ENCODE peak calls at places on chromosome 4, in seven cellular contexts. Z, U, H, L, E, X and R are unnamed samples.

GRCh38 chr4:1043658-1044468 is 32.4 kb downstream of the FGFRL1 start:
- DNase-seq in X (peak), E (peak), H (no peak), L (peak), Z (peak), U (peak), R (no peak)

GRCh38 chr4:152081024-152081423 is 320.2 kb upstream of the GATB start:
- DNase-seq in L (no peak), X (no peak), E (no peak), U (no peak), H (no peak), Z (no peak), R (no peak)

GRCh38 chr4:98421106-98421505 is 159.9 kb downstream of the RAP1GDS1 start:
- DNase-seq in L (no peak), X (peak), Z (peak), H (no peak), E (no peak), U (no peak), R (no peak)

GRCh38 chr4:79338148-79338547 is 12.3 kb upstream of the NAA11 start:
- DNase-seq in H (no peak), Z (no peak), U (no peak), E (no peak), L (no peak), X (no peak), R (no peak)

GRCh38 chr4:15714141-15714540 is 11.3 kb downstream of the BST1 start:
- DNase-seq in U (no peak), H (no peak), X (no peak), Z (no peak), E (no peak), L (no peak), R (no peak)

GRCh38 chr4:1449833-1450741 is 43.8 kb upstream of the NKX1-1 start:
- DNase-seq in U (no peak), H (no peak), L (no peak), X (no peak), Z (no peak), E (no peak), R (no peak)

GRCh38 chr4:88522702-88523324 is 763 bp downstream of the PYURF start:
- DNase-seq in H (peak), X (peak), U (peak), E (no peak), Z (peak), L (no peak), R (no peak)

GRCh38 chr4:83370640-83370906 is 35.9 kb upstream of the HPSE start:
- DNase-seq in E (no peak), U (no peak), L (no peak), X (peak), H (no peak), Z (peak), R (no peak)

GRCh38 chr4:148443550-148444295 is 1.5 kb upstream of the NR3C2 start:
- DNase-seq in E (no peak), U (peak), Z (peak), H (peak), L (no peak), X (no peak), R (no peak)

GRCh38 chr4:148444296-148445070 is 2.3 kb upstream of the NR3C2 start:
- DNase-seq in Z (no peak), L (no peak), E (no peak), H (peak), X (no peak), U (peak), R (no peak)

GRCh38 chr4:148445903-148446261 is 3.7 kb upstream of the NR3C2 start:
- DNase-seq in H (no peak), L (no peak), E (no peak), Z (no peak), X (no peak), U (no peak), R (no peak)

GRCh38 chr4:148442830-148443549 is 776 bp upstream of the NR3C2 start:
- DNase-seq in Z (peak), X (no peak), E (no peak), H (no peak), L (no peak), U (no peak), R (no peak)

GRCh38 chr4:148445071-148445902 is 3.1 kb upstream of the NR3C2 start:
- DNase-seq in X (no peak), Z (peak), L (no peak), H (peak), E (no peak), U (peak), R (no peak)
- TF ChIP-seq CTCF in X (no peak), Z (no peak), L (no peak), H (no peak), E (no peak), U (peak), R (no peak)

DNA sequence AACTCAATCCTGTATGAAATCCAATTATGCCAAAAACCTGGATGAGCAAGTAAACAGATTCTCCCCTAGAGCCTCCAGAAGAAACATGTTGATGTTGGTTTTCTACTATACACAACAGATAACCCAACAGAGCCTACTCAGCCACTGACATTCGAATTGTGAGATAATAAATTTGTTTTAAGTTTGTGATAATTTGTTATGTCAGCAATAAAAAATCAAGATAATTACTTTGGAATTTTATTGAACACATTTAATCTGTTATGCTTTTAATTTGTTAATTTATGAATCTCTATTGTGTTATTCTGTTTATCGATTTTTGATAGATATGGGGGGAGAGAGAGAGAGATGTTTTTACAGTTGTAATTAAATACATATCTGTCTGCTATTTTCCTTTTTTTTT is 1016.1 kb upstream of the PCDH7 start:
- DNase-seq in X (no peak), Z (no peak), H (no peak), U (no peak), L (no peak), E (no peak), R (no peak)
- TF ChIP-seq CTCF in X (no peak), Z (no peak), H (no peak), U (no peak), L (no peak), E (no peak), R (no peak)

GRCh38 chr4:4852591-4853362 is 6.7 kb upstream of the MSX1 start:
- DNase-seq in E (no peak), Z (peak), X (peak), L (no peak), H (peak), U (no peak), R (no peak)
- TF ChIP-seq CTCF in E (no peak), Z (peak), X (peak), L (peak), H (no peak), U (no peak), R (no peak)

GRCh38 chr4:106370214-106370613 is 1.6 kb upstream of the GIMD1 start:
- DNase-seq in L (no peak), E (no peak), U (no peak), X (no peak), H (no peak), Z (no peak), R (no peak)

GRCh38 chr4:106367072-106367471 is 1.5 kb downstream of the GIMD1 start:
- DNase-seq in X (no peak), U (no peak), Z (no peak), H (no peak), E (no peak), L (no peak), R (no peak)

GRCh38 chr4:106371166-106371565 is 2.6 kb upstream of the GIMD1 start:
- DNase-seq in Z (no peak), U (no peak), X (no peak), H (no peak), L (no peak), E (no peak), R (no peak)

GRCh38 chr4:106368678-106369077 is at the start of gene GIMD1:
- DNase-seq in H (no peak), Z (no peak), X (no peak), U (no peak), L (no peak), E (no peak), R (no peak)

GRCh38 chr4:106369456-106370060 is 980 bp upstream of the GIMD1 start:
- DNase-seq in E (peak), Z (peak), U (no peak), H (peak), X (peak), L (peak), R (peak)
- TF ChIP-seq CTCF in E (peak), Z (peak), U (peak), H (peak), X (peak), L (peak), R (peak)

GRCh38 chr4:47482326-47482725 is 2.7 kb upstream of the ATP10D start:
- DNase-seq in L (no peak), U (no peak), E (no peak), Z (peak), H (no peak), X (peak), R (no peak)

GRCh38 chr4:47484169-47484568 is 906 bp upstream of the ATP10D start:
- DNase-seq in H (no peak), Z (no peak), E (no peak), U (no peak), X (no peak), L (no peak), R (peak)

GRCh38 chr4:47483722-47484121 is 1.4 kb upstream of the ATP10D start:
- DNase-seq in X (no peak), E (no peak), H (no peak), Z (no peak), U (no peak), L (no peak), R (no peak)

GRCh38 chr4:47486306-47486705 is 1.2 kb downstream of the ATP10D start:
- DNase-seq in H (no peak), E (no peak), U (no peak), L (no peak), X (no peak), Z (peak), R (no peak)

DNA sequence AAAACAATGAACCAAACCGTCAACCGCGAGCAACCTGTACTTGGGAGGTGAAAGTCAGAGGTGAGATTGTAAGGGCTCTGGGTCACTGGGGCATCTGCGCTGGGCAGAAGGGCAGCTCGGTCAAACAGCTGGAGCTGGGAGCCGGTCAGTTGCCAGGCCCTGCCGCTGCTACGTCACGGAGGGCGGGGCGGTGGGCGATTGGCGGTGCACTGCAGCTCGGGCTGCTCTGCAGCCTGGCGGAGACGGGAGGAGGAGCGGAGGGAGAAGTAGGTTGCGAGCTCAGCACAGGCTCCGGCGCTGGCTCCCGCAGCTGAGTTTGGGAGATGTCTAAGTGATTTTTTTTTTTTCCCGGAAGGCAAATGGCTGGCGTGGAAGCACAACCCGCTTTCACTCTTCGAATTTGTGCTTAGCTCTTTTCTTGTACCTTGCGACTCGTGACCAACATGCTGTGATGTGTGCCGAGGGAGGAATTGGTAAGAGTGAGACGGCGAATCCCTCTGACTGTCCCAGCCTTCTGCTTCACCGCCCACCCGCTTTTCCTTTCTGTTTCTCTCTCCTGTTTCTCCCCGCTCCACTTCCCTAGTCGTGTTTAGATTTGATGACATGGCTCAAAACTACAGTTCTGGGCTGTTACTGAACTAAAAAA is at the start of gene ATP10D:
- DNase-seq in L (peak), E (peak), H (peak), X (peak), U (peak), Z (peak), R (peak)
- TF ChIP-seq CTCF in L (no peak), E (no peak), H (no peak), X (peak), U (no peak), Z (peak), R (peak)

DNA sequence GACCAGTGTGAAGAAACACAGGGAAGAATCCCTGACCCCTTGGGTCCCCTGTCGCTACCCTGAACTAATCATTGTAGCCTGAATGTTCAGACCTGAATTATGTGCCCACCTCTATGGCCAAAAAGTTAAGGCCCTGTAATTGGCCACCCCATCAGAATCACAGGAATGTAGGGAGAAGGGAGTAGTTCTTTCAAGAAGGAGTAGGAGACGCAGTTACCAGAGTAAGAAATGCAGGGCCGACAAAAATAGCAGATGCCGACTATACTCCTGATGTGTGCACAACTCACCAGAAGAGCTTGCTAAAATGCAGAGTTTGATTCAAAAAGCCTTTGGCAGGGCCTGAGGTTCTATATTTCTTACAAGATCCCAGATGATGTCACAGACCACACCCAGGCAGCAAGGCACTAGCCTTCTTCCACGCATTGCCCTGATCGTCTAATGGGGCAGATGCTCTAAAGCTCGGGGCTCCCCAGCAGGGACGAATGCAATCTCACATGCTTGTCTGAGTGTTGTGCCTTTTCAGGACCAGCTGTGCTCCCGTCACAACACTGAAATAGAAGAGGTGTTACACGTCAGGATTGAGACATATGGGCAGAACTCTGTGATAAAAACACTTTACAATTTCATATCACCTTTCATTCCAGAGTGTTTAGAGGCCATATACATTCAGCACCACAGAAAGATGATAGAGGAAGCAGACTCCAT is 160.9 kb upstream of the FAM241A start:
- DNase-seq in U (no peak), E (no peak), H (no peak), L (no peak), X (no peak), Z (no peak), R (no peak)
- TF ChIP-seq CTCF in U (no peak), E (no peak), H (no peak), L (peak), X (no peak), Z (no peak), R (no peak)

DNA sequence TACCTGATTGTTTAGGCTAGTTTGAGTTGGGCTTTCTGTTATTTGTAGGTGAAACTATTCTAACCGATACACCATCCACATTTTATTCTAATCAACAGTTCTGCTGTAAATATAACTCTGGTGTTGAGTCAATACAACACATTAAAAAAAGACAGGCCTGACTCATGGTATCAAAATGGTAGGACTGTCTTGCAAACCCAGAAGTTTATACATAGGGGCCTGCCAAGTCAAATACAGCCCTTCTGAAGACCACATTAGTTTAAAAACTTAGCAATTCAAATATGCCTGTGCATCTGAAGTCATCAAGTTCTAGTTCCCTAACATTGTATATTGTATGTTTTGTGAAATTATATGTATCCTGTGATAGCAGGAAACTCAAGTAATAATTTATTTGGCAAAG is 24.4 kb upstream of the PDE5A start:
- DNase-seq in E (no peak), H (no peak), U (no peak), X (peak), L (no peak), Z (peak), R (no peak)
- TF ChIP-seq CTCF in E (no peak), H (no peak), U (no peak), X (no peak), L (no peak), Z (no peak), R (no peak)

GRCh38 chr4:66569228-66569627 is 898.9 kb upstream of the EPHA5 start:
- DNase-seq in E (no peak), H (no peak), Z (no peak), U (no peak), X (no peak), L (no peak), R (no peak)
- TF ChIP-seq CTCF in E (no peak), H (no peak), Z (no peak), U (no peak), X (no peak), L (no peak), R (no peak)

GRCh38 chr4:114132830-114133229 is 153.4 kb upstream of the ARSJ start:
- DNase-seq in E (peak), X (peak), H (no peak), L (no peak), U (no peak), Z (peak), R (no peak)
- TF ChIP-seq CTCF in E (peak), X (peak), H (peak), L (peak), U (no peak), Z (peak), R (peak)

GRCh38 chr4:8165374-8165896 is 6.8 kb upstream of the ABLIM2 start:
- DNase-seq in H (no peak), L (no peak), E (no peak), X (no peak), Z (no peak), U (no peak), R (no peak)
- TF ChIP-seq CTCF in H (no peak), L (no peak), E (no peak), X (no peak), Z (no peak), U (no peak), R (no peak)